ENCODE peak calls at places on chromosomes 12 and 14, in five cellular contexts. One of them, this sample, is unnamed.

GRCh38 chr14:85197976-85198375 is 332.0 kb upstream of the FLRT2 start:
- DNase-seq in mucosa of descending colon: no peak
- DNase-seq in fibroblast of villous mesenchyme: no peak
- DNase-seq in AG20443: no peak
- DNase-seq in fibroblast of lung: no peak
- DNase-seq in this sample: no peak

GRCh38 chr12:69688496-69689427 is 10.3 kb downstream of the BEST3 start:
- DNase-seq in mucosa of descending colon: peak
- DNase-seq in fibroblast of villous mesenchyme: peak
- DNase-seq in AG20443: peak
- DNase-seq in fibroblast of lung: peak
- DNase-seq in this sample: peak

GRCh38 chr12:124925117-124925516 is 10.7 kb upstream of the UBC start:
- DNase-seq in mucosa of descending colon: no peak
- DNase-seq in fibroblast of villous mesenchyme: no peak
- DNase-seq in AG20443: no peak
- DNase-seq in fibroblast of lung: no peak
- DNase-seq in this sample: no peak

GRCh38 chr12:124680863-124681778 is 113.7 kb upstream of the NCOR2 start:
- DNase-seq in mucosa of descending colon: no peak
- DNase-seq in fibroblast of villous mesenchyme: peak
- DNase-seq in AG20443: peak
- DNase-seq in fibroblast of lung: peak
- DNase-seq in this sample: no peak

GRCh38 chr12:101298426-101298825 is 18.5 kb downstream of the UTP20 start:
- DNase-seq in mucosa of descending colon: no peak
- DNase-seq in fibroblast of villous mesenchyme: peak
- DNase-seq in AG20443: peak
- DNase-seq in fibroblast of lung: peak
- DNase-seq in this sample: no peak

GRCh38 chr12:57983150-57983857 is 41.9 kb downstream of the ATP23 start:
- DNase-seq in mucosa of descending colon: no peak
- DNase-seq in fibroblast of villous mesenchyme: peak
- DNase-seq in AG20443: peak
- DNase-seq in fibroblast of lung: peak
- DNase-seq in this sample: no peak

GRCh38 chr14:100770605-100771120 is 44.0 kb downstream of the DLK1 start:
- DNase-seq in mucosa of descending colon: no peak
- DNase-seq in fibroblast of villous mesenchyme: no peak
- DNase-seq in AG20443: no peak
- DNase-seq in fibroblast of lung: no peak
- DNase-seq in this sample: no peak

GRCh38 chr12:56011509-56012090 is 9.2 kb upstream of the IKZF4 start:
- DNase-seq in mucosa of descending colon: no peak
- DNase-seq in fibroblast of villous mesenchyme: no peak
- DNase-seq in AG20443: no peak
- DNase-seq in fibroblast of lung: no peak
- DNase-seq in this sample: no peak

GRCh38 chr12:7444076-7444475 is at the start of gene CD163L1:
- DNase-seq in mucosa of descending colon: no peak
- DNase-seq in fibroblast of villous mesenchyme: no peak
- DNase-seq in AG20443: no peak
- DNase-seq in fibroblast of lung: no peak
- DNase-seq in this sample: no peak

GRCh38 chr14:104600141-104600643 is 4.4 kb downstream of the TMEM179 start:
- DNase-seq in mucosa of descending colon: no peak
- DNase-seq in fibroblast of villous mesenchyme: no peak
- DNase-seq in AG20443: peak
- DNase-seq in fibroblast of lung: no peak
- DNase-seq in this sample: no peak

GRCh38 chr12:12726543-12727093 is 9.4 kb downstream of the CDKN1B start:
- DNase-seq in mucosa of descending colon: no peak
- DNase-seq in fibroblast of villous mesenchyme: peak
- DNase-seq in AG20443: peak
- DNase-seq in fibroblast of lung: peak
- DNase-seq in this sample: no peak

GRCh38 chr14:21467620-21468019 is 9.1 kb downstream of the RAB2B start:
- DNase-seq in mucosa of descending colon: no peak
- DNase-seq in fibroblast of villous mesenchyme: peak
- DNase-seq in AG20443: no peak
- DNase-seq in fibroblast of lung: peak
- DNase-seq in this sample: no peak

GRCh38 chr14:22194669-22195068 is 394.4 kb downstream of the DAD1 start:
- DNase-seq in mucosa of descending colon: no peak
- DNase-seq in fibroblast of villous mesenchyme: no peak
- DNase-seq in AG20443: no peak
- DNase-seq in fibroblast of lung: no peak
- DNase-seq in this sample: no peak

GRCh38 chr12:88723219-88723618 is 142.9 kb upstream of the KITLG start:
- DNase-seq in mucosa of descending colon: no peak
- DNase-seq in fibroblast of villous mesenchyme: peak
- DNase-seq in AG20443: peak
- DNase-seq in fibroblast of lung: peak
- DNase-seq in this sample: no peak

GRCh38 chr12:50282581-50283229 is 615 bp downstream of the LIMA1 start:
- DNase-seq in mucosa of descending colon: no peak
- DNase-seq in fibroblast of villous mesenchyme: peak
- DNase-seq in AG20443: peak
- DNase-seq in fibroblast of lung: peak
- DNase-seq in this sample: no peak

GRCh38 chr12:14317362-14318146 is 47.9 kb upstream of the ATF7IP start:
- DNase-seq in mucosa of descending colon: no peak
- DNase-seq in fibroblast of villous mesenchyme: no peak
- DNase-seq in AG20443: no peak
- DNase-seq in fibroblast of lung: no peak
- DNase-seq in this sample: no peak

GRCh38 chr12:45637706-45638105 is 91.8 kb upstream of the ARID2 start:
- DNase-seq in mucosa of descending colon: no peak
- DNase-seq in fibroblast of villous mesenchyme: peak
- DNase-seq in AG20443: no peak
- DNase-seq in fibroblast of lung: peak
- DNase-seq in this sample: no peak

GRCh38 chr12:92624236-92624635 is 78.6 kb upstream of the PLEKHG7 start:
- DNase-seq in mucosa of descending colon: no peak
- DNase-seq in fibroblast of villous mesenchyme: peak
- DNase-seq in AG20443: peak
- DNase-seq in fibroblast of lung: peak
- DNase-seq in this sample: no peak

GRCh38 chr14:104584557-104584956 is 5.0 kb downstream of the C14orf180 start:
- DNase-seq in mucosa of descending colon: no peak
- DNase-seq in fibroblast of villous mesenchyme: no peak
- DNase-seq in AG20443: no peak
- DNase-seq in fibroblast of lung: no peak
- DNase-seq in this sample: no peak

GRCh38 chr12:104358353-104359003 is 54.9 kb downstream of the EID3 start:
- DNase-seq in mucosa of descending colon: peak
- DNase-seq in fibroblast of villous mesenchyme: peak
- DNase-seq in AG20443: peak
- DNase-seq in fibroblast of lung: no peak
- DNase-seq in this sample: peak

GRCh38 chr12:50678650-50679049 is 85.3 kb upstream of the ATF1 start:
- DNase-seq in mucosa of descending colon: no peak
- DNase-seq in fibroblast of villous mesenchyme: no peak
- DNase-seq in AG20443: no peak
- DNase-seq in fibroblast of lung: no peak
- DNase-seq in this sample: no peak

This sample was measured in stomach.